ENCODE peak calls at places on chromosomes 12 and 14, in ten cellular contexts. One of them, this sample, is unnamed.

GRCh38 chr12:90253674-90254181 is 545.1 kb upstream of the ATP2B1 start:
- DNase-seq in heart right ventricle: peak; percentile 35
- DNase-seq in astrocyte: peak; percentile 94
- DNase-seq in SK-N-SH: peak; percentile 24
- DNase-seq in astrocyte of the cerebellum: peak; percentile 89
- DNase-seq in CD8-positive, alpha-beta T cell: no peak
- DNase-seq in body of pancreas: peak; percentile 71
- DNase-seq in PC-3: peak; percentile 98
- DNase-seq in RWPE2: peak; percentile 91
- DNase-seq in HepG2: no peak
- DNase-seq in this sample: peak; percentile 92

GRCh38 chr12:30835216-30835615 is 80.5 kb upstream of the CAPRIN2 start:
- DNase-seq in PC-3: no peak
- DNase-seq in astrocyte of the cerebellum: no peak
- DNase-seq in astrocyte: no peak
- DNase-seq in SK-N-SH: no peak
- DNase-seq in HepG2: no peak
- DNase-seq in heart right ventricle: no peak
- DNase-seq in body of pancreas: no peak
- DNase-seq in RWPE2: no peak
- DNase-seq in CD8-positive, alpha-beta T cell: no peak
- DNase-seq in this sample: no peak

GRCh38 chr14:94697773-94698556 is 71.9 kb downstream of the GSC start:
- DNase-seq in HepG2: no peak
- DNase-seq in SK-N-SH: no peak
- DNase-seq in body of pancreas: no peak
- DNase-seq in PC-3: no peak
- DNase-seq in astrocyte of the cerebellum: no peak
- DNase-seq in heart right ventricle: no peak
- DNase-seq in astrocyte: no peak
- DNase-seq in CD8-positive, alpha-beta T cell: no peak
- DNase-seq in RWPE2: no peak
- DNase-seq in this sample: no peak

GRCh38 chr14:73339206-73339605 is 101.9 kb downstream of the PAPLN start:
- DNase-seq in heart right ventricle: no peak
- DNase-seq in HepG2: no peak
- DNase-seq in body of pancreas: no peak
- DNase-seq in astrocyte: no peak
- DNase-seq in SK-N-SH: no peak
- DNase-seq in astrocyte of the cerebellum: no peak
- DNase-seq in PC-3: no peak
- DNase-seq in RWPE2: no peak
- DNase-seq in CD8-positive, alpha-beta T cell: no peak
- DNase-seq in this sample: no peak

GRCh38 chr12:58395470-58395869 is 454.1 kb downstream of the ATP23 start:
- DNase-seq in astrocyte: peak; percentile 76
- DNase-seq in HepG2: no peak
- DNase-seq in heart right ventricle: no peak
- DNase-seq in astrocyte of the cerebellum: no peak
- DNase-seq in SK-N-SH: no peak
- DNase-seq in CD8-positive, alpha-beta T cell: no peak
- DNase-seq in RWPE2: no peak
- DNase-seq in PC-3: peak; percentile 78
- DNase-seq in body of pancreas: no peak
- DNase-seq in this sample: no peak

GRCh38 chr14:28609228-28609828 is 157.3 kb upstream of the FOXG1 start:
- DNase-seq in heart right ventricle: peak; percentile 8
- DNase-seq in astrocyte of the cerebellum: peak; percentile 60
- DNase-seq in SK-N-SH: peak; percentile 25
- DNase-seq in RWPE2: no peak
- DNase-seq in PC-3: peak; percentile 82
- DNase-seq in astrocyte: peak; percentile 36
- DNase-seq in HepG2: peak; percentile 58
- DNase-seq in body of pancreas: peak; percentile 30
- DNase-seq in CD8-positive, alpha-beta T cell: no peak
- DNase-seq in this sample: peak; percentile 41

GRCh38 chr12:11813422-11813813 is 163.9 kb downstream of the ETV6 start:
- DNase-seq in RWPE2: no peak
- DNase-seq in SK-N-SH: no peak
- DNase-seq in HepG2: no peak
- DNase-seq in body of pancreas: no peak
- DNase-seq in CD8-positive, alpha-beta T cell: no peak
- DNase-seq in astrocyte: no peak
- DNase-seq in heart right ventricle: no peak
- DNase-seq in astrocyte of the cerebellum: no peak
- DNase-seq in PC-3: no peak
- DNase-seq in this sample: no peak

GRCh38 chr14:68495638-68496114 is 297.2 kb downstream of the ZFP36L1 start:
- DNase-seq in SK-N-SH: no peak
- DNase-seq in astrocyte: no peak
- DNase-seq in astrocyte of the cerebellum: no peak
- DNase-seq in RWPE2: no peak
- DNase-seq in CD8-positive, alpha-beta T cell: no peak
- DNase-seq in HepG2: no peak
- DNase-seq in heart right ventricle: no peak
- DNase-seq in body of pancreas: no peak
- DNase-seq in PC-3: no peak
- DNase-seq in this sample: peak; percentile 87

GRCh38 chr14:102184678-102185040 is 45.0 kb downstream of the WDR20 start:
- DNase-seq in HepG2: no peak
- DNase-seq in RWPE2: no peak
- DNase-seq in SK-N-SH: no peak
- DNase-seq in astrocyte: no peak
- DNase-seq in body of pancreas: no peak
- DNase-seq in astrocyte of the cerebellum: no peak
- DNase-seq in CD8-positive, alpha-beta T cell: no peak
- DNase-seq in heart right ventricle: no peak
- DNase-seq in PC-3: no peak
- DNase-seq in this sample: no peak
- H3K4me3 ChIP-seq in HepG2: no peak overlapping the region
- H3K4me3 ChIP-seq in RWPE2: no peak overlapping the region
- H3K4me3 ChIP-seq in SK-N-SH: no peak overlapping the region
- H3K4me3 ChIP-seq in astrocyte: no peak overlapping the region
- H3K4me3 ChIP-seq in body of pancreas: no peak overlapping the region
- H3K4me3 ChIP-seq in astrocyte of the cerebellum: no peak overlapping the region
- H3K4me3 ChIP-seq in CD8-positive, alpha-beta T cell: no peak overlapping the region
- H3K4me3 ChIP-seq in heart right ventricle: no peak overlapping the region
- H3K4me3 ChIP-seq in PC-3: no peak overlapping the region
- H3K4me3 ChIP-seq in this sample: no peak overlapping the region

GRCh38 chr14:103361868-103362267 is 23.3 kb upstream of the MARK3 start:
- DNase-seq in PC-3: peak; percentile 97
- DNase-seq in RWPE2: peak; percentile 90
- DNase-seq in HepG2: peak; percentile 80
- DNase-seq in heart right ventricle: no peak
- DNase-seq in astrocyte: peak; percentile 96
- DNase-seq in astrocyte of the cerebellum: peak; percentile 76
- DNase-seq in body of pancreas: no peak
- DNase-seq in CD8-positive, alpha-beta T cell: no peak
- DNase-seq in SK-N-SH: no peak
- DNase-seq in this sample: no peak

GRCh38 chr14:103362780-103363179 is 22.4 kb upstream of the MARK3 start:
- DNase-seq in CD8-positive, alpha-beta T cell: no peak
- DNase-seq in RWPE2: no peak
- DNase-seq in astrocyte: no peak
- DNase-seq in SK-N-SH: no peak
- DNase-seq in PC-3: peak; percentile 55
- DNase-seq in body of pancreas: no peak
- DNase-seq in heart right ventricle: no peak
- DNase-seq in astrocyte of the cerebellum: no peak
- DNase-seq in HepG2: no peak
- DNase-seq in this sample: no peak

GRCh38 chr14:103370087-103370486 is 15.1 kb upstream of the MARK3 start:
- DNase-seq in CD8-positive, alpha-beta T cell: no peak
- DNase-seq in body of pancreas: no peak
- DNase-seq in heart right ventricle: no peak
- DNase-seq in astrocyte of the cerebellum: no peak
- DNase-seq in PC-3: no peak
- DNase-seq in HepG2: no peak
- DNase-seq in astrocyte: no peak
- DNase-seq in RWPE2: no peak
- DNase-seq in SK-N-SH: no peak
- DNase-seq in this sample: no peak

GRCh38 chr14:103367995-103368394 is 17.2 kb upstream of the MARK3 start:
- DNase-seq in PC-3: no peak
- DNase-seq in heart right ventricle: no peak
- DNase-seq in astrocyte of the cerebellum: no peak
- DNase-seq in RWPE2: no peak
- DNase-seq in body of pancreas: no peak
- DNase-seq in astrocyte: no peak
- DNase-seq in SK-N-SH: no peak
- DNase-seq in HepG2: no peak
- DNase-seq in CD8-positive, alpha-beta T cell: no peak
- DNase-seq in this sample: no peak

DNA sequence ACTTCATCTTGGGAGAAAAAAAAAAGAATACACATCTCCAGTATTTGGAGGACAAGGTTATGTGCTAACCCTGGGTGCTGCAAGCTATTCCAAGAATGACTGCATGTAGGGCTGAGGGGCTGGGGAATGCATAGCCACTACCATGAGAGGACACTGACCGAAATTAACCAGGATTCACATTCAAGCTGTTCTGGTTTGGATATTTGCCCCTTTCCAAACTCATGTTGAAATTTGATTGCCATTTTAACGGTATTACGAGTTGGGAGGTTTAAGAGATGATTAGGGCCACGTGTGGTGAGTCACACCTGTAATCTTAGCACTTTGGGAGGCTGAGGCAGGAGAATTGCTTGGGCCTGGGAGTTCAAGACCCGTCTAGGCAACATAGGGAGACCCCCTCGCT is 18.5 kb upstream of the MARK3 start:
- DNase-seq in HepG2: no peak
- DNase-seq in PC-3: no peak
- DNase-seq in heart right ventricle: no peak
- DNase-seq in astrocyte: no peak
- DNase-seq in RWPE2: no peak
- DNase-seq in astrocyte of the cerebellum: no peak
- DNase-seq in body of pancreas: no peak
- DNase-seq in CD8-positive, alpha-beta T cell: no peak
- DNase-seq in SK-N-SH: no peak
- DNase-seq in this sample: no peak
- TF ChIP-seq CTCF in HepG2: no peak
- TF ChIP-seq CTCF in PC-3: no peak
- TF ChIP-seq CTCF in heart right ventricle: no peak
- TF ChIP-seq CTCF in astrocyte: no peak
- TF ChIP-seq CTCF in RWPE2: no peak
- TF ChIP-seq CTCF in astrocyte of the cerebellum: no peak
- TF ChIP-seq CTCF in body of pancreas: no peak
- TF ChIP-seq CTCF in CD8-positive, alpha-beta T cell: no peak
- TF ChIP-seq CTCF in SK-N-SH: no peak
- TF ChIP-seq CTCF in this sample: no peak

GRCh38 chr12:108176292-108176691 is 47.2 kb downstream of the WSCD2 start:
- DNase-seq in PC-3: no peak
- DNase-seq in heart right ventricle: no peak
- DNase-seq in RWPE2: no peak
- DNase-seq in body of pancreas: no peak
- DNase-seq in HepG2: no peak
- DNase-seq in CD8-positive, alpha-beta T cell: no peak
- DNase-seq in SK-N-SH: no peak
- DNase-seq in astrocyte of the cerebellum: no peak
- DNase-seq in astrocyte: no peak
- DNase-seq in this sample: no peak

GRCh38 chr12:108181095-108181454 is 52.0 kb downstream of the WSCD2 start:
- DNase-seq in astrocyte: no peak
- DNase-seq in RWPE2: no peak
- DNase-seq in body of pancreas: no peak
- DNase-seq in astrocyte of the cerebellum: no peak
- DNase-seq in CD8-positive, alpha-beta T cell: no peak
- DNase-seq in PC-3: no peak
- DNase-seq in HepG2: no peak
- DNase-seq in SK-N-SH: no peak
- DNase-seq in heart right ventricle: no peak
- DNase-seq in this sample: no peak

GRCh38 chr12:108177131-108177530 is 48.0 kb downstream of the WSCD2 start:
- DNase-seq in CD8-positive, alpha-beta T cell: no peak
- DNase-seq in astrocyte: no peak
- DNase-seq in RWPE2: no peak
- DNase-seq in astrocyte of the cerebellum: no peak
- DNase-seq in PC-3: no peak
- DNase-seq in HepG2: no peak
- DNase-seq in SK-N-SH: no peak
- DNase-seq in body of pancreas: no peak
- DNase-seq in heart right ventricle: no peak
- DNase-seq in this sample: no peak

GRCh38 chr12:108179305-108179704 is 50.2 kb downstream of the WSCD2 start:
- DNase-seq in heart right ventricle: no peak
- DNase-seq in PC-3: no peak
- DNase-seq in body of pancreas: no peak
- DNase-seq in RWPE2: no peak
- DNase-seq in SK-N-SH: no peak
- DNase-seq in astrocyte: no peak
- DNase-seq in HepG2: no peak
- DNase-seq in astrocyte of the cerebellum: no peak
- DNase-seq in CD8-positive, alpha-beta T cell: no peak
- DNase-seq in this sample: no peak

DNA sequence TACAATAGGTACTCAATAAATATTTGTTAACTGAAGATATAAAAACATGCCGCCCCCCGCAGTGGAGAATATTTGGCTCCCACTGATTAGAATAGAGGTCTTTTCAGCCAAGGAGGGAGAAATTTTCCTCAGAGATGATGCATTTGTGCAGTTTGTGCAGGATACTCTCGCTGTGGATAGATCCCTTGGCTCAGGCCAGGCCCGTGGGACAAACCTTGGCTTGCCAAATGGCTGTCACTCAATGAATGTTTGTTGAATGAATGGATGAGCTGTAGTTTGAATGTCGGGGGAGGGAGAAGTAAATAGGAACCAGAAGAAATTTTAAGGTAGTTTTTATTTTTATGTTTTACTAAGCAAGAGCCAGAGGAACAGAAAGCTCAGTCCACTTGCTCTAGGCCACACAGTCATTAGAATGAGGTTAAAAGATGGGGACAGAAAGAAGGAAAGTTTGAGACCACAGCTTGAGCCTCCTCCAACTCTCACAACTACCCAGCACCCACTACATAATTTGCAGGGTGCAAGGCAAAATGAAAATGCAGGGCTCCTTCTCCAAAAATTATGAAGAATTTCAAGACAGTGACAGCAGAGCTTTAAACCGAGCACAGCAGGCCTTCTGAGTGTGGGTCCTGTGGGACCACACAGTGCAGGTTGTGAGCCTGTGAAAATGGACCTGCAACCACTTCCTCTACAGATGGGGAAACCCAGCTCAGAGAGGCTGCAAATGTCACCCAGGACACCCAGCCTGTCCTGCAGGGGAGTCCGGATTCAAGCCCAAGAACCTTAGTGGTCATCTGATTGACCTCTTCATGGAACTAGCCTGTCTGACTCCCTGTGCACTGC is 51.4 kb downstream of the WSCD2 start:
- DNase-seq in CD8-positive, alpha-beta T cell: no peak
- DNase-seq in astrocyte of the cerebellum: no peak
- DNase-seq in astrocyte: no peak
- DNase-seq in PC-3: no peak
- DNase-seq in heart right ventricle: no peak
- DNase-seq in SK-N-SH: no peak
- DNase-seq in RWPE2: no peak
- DNase-seq in HepG2: no peak
- DNase-seq in body of pancreas: no peak
- DNase-seq in this sample: peak; percentile 47
- H3K4me3 ChIP-seq in CD8-positive, alpha-beta T cell: no peak overlapping the region
- H3K4me3 ChIP-seq in astrocyte of the cerebellum: no peak overlapping the region
- H3K4me3 ChIP-seq in astrocyte: no peak overlapping the region
- H3K4me3 ChIP-seq in PC-3: no peak overlapping the region
- H3K4me3 ChIP-seq in heart right ventricle: no peak overlapping the region
- H3K4me3 ChIP-seq in SK-N-SH: no peak overlapping the region
- H3K4me3 ChIP-seq in RWPE2: no peak overlapping the region
- H3K4me3 ChIP-seq in HepG2: no peak overlapping the region
- H3K4me3 ChIP-seq in body of pancreas: no peak overlapping the region
- H3K4me3 ChIP-seq in this sample: no peak overlapping the region

GRCh38 chr14:70098257-70098809 is 90.4 kb downstream of the SLC8A3 start:
- DNase-seq in astrocyte: no peak
- DNase-seq in HepG2: no peak
- DNase-seq in PC-3: no peak
- DNase-seq in RWPE2: no peak
- DNase-seq in SK-N-SH: no peak
- DNase-seq in heart right ventricle: no peak
- DNase-seq in body of pancreas: no peak
- DNase-seq in astrocyte of the cerebellum: no peak
- DNase-seq in CD8-positive, alpha-beta T cell: no peak
- DNase-seq in this sample: no peak

GRCh38 chr14:70094631-70095030 is 94.1 kb downstream of the SLC8A3 start:
- DNase-seq in SK-N-SH: peak; percentile 67
- DNase-seq in HepG2: no peak
- DNase-seq in astrocyte of the cerebellum: no peak
- DNase-seq in heart right ventricle: no peak
- DNase-seq in RWPE2: no peak
- DNase-seq in body of pancreas: no peak
- DNase-seq in PC-3: no peak
- DNase-seq in astrocyte: no peak
- DNase-seq in CD8-positive, alpha-beta T cell: no peak
- DNase-seq in this sample: no peak

GRCh38 chr14:70097576-70098256 is 91.0 kb downstream of the SLC8A3 start:
- DNase-seq in CD8-positive, alpha-beta T cell: no peak
- DNase-seq in astrocyte of the cerebellum: no peak
- DNase-seq in heart right ventricle: no peak
- DNase-seq in RWPE2: no peak
- DNase-seq in SK-N-SH: no peak
- DNase-seq in PC-3: no peak
- DNase-seq in body of pancreas: no peak
- DNase-seq in astrocyte: no peak
- DNase-seq in HepG2: no peak
- DNase-seq in this sample: no peak

GRCh38 chr14:70094106-70094505 is 94.6 kb downstream of the SLC8A3 start:
- DNase-seq in body of pancreas: no peak
- DNase-seq in heart right ventricle: no peak
- DNase-seq in SK-N-SH: no peak
- DNase-seq in astrocyte of the cerebellum: no peak
- DNase-seq in PC-3: no peak
- DNase-seq in RWPE2: no peak
- DNase-seq in CD8-positive, alpha-beta T cell: no peak
- DNase-seq in astrocyte: no peak
- DNase-seq in HepG2: no peak
- DNase-seq in this sample: no peak

GRCh38 chr14:70096866-70097265 is 91.9 kb downstream of the SLC8A3 start:
- DNase-seq in heart right ventricle: no peak
- DNase-seq in HepG2: peak; percentile 9
- DNase-seq in PC-3: peak; percentile 33
- DNase-seq in astrocyte of the cerebellum: no peak
- DNase-seq in RWPE2: no peak
- DNase-seq in astrocyte: no peak
- DNase-seq in body of pancreas: no peak
- DNase-seq in SK-N-SH: peak; percentile 34
- DNase-seq in CD8-positive, alpha-beta T cell: no peak
- DNase-seq in this sample: no peak
- TF ChIP-seq CTCF in heart right ventricle: no peak
- TF ChIP-seq CTCF in HepG2: peak; percentile 47
- TF ChIP-seq CTCF in PC-3: peak; percentile 51
- TF ChIP-seq CTCF in astrocyte of the cerebellum: peak; percentile 40
- TF ChIP-seq CTCF in RWPE2: peak; percentile 51
- TF ChIP-seq CTCF in astrocyte: no peak
- TF ChIP-seq CTCF in body of pancreas: no peak
- TF ChIP-seq CTCF in SK-N-SH: no peak
- TF ChIP-seq CTCF in CD8-positive, alpha-beta T cell: no peak
- TF ChIP-seq CTCF in this sample: no peak

This sample was measured in GM12865.